ENCODE peak calls at places on chromosomes 12 and 14, in seven cellular contexts. U is RWPE1; O is activated CD4-positive, alpha-beta T cell treated with anti-CD3 and anti-CD28 coated beads, Interleukin-2, amount 50 U/mL, for 1 hour; E is right atrium auricular region; K is epithelial cell of proximal tubule; D is AG09309; X is left ventricle myocardium inferior. M is an unnamed sample.

GRCh38 chr12:19431407-19432308 is 7.6 kb upstream of the AEBP2 start:
- DNase-seq in D (peak; percentile 38), O (no peak), K (no peak), E (no peak), X (no peak), U (peak; percentile 88), M (no peak)

GRCh38 chr12:79648872-79649271 is 41.9 kb downstream of the PAWR start:
- DNase-seq in D (no peak), X (no peak), U (no peak), K (no peak), E (no peak), O (no peak), M (no peak)

GRCh38 chr12:131720921-131721320 is 10.0 kb downstream of the SFSWAP start:
- DNase-seq in E (peak; percentile 5), U (peak; percentile 64), O (no peak), K (no peak), D (no peak), X (no peak), M (no peak)

GRCh38 chr12:38850463-38850862 is 54.9 kb downstream of the CPNE8 start:
- DNase-seq in K (no peak), X (no peak), O (no peak), D (no peak), U (no peak), E (no peak), M (no peak)

GRCh38 chr12:9378430-9378835 is 170.2 kb upstream of the PZP start:
- DNase-seq in O (no peak), K (no peak), U (peak; percentile 51), E (no peak), X (no peak), D (no peak), M (no peak)

GRCh38 chr14:24339284-24340151 is at the start of gene RIPK3:
- DNase-seq in K (no peak), D (no peak), E (no peak), O (peak; percentile 65), X (peak; percentile 47), U (no peak), M (peak; percentile 70)

GRCh38 chr14:70716958-70717357 is 75.2 kb downstream of the TTC9 start:
- DNase-seq in X (no peak), O (no peak), U (no peak), D (no peak), E (no peak), K (no peak), M (no peak)

GRCh38 chr12:64457036-64457435 is 5.1 kb downstream of the TBK1 start:
- DNase-seq in X (no peak), U (no peak), D (no peak), K (no peak), E (no peak), O (peak; percentile 28), M (no peak)

GRCh38 chr14:91333640-91334039 is 84.0 kb downstream of the CCDC88C start:
- DNase-seq in E (no peak), O (no peak), D (no peak), U (no peak), K (no peak), X (no peak), M (no peak)

GRCh38 chr12:57147641-57147944 is 174 bp upstream of the LRP1-AS start:
- DNase-seq in K (no peak), D (no peak), X (no peak), E (no peak), O (no peak), U (no peak), M (no peak)

GRCh38 chr14:59321184-59321952 is 132.9 kb downstream of the DAAM1 start:
- DNase-seq in X (no peak), E (no peak), U (peak; percentile 32), D (peak; percentile 70), K (no peak), O (no peak), M (no peak)

GRCh38 chr12:131098178-131098981 is 144.7 kb downstream of the ADGRD1 start:
- DNase-seq in U (no peak), D (no peak), X (no peak), E (no peak), K (no peak), O (no peak), M (no peak)

GRCh38 chr14:61188196-61188595 is 92.9 kb downstream of the TMEM30B start:
- DNase-seq in K (no peak), X (peak; percentile 44), O (no peak), U (no peak), D (no peak), E (no peak), M (no peak)

GRCh38 chr14:71932229-71932951 is at the start of gene RGS6:
- DNase-seq in O (no peak), D (no peak), X (peak; percentile 34), U (peak; percentile 35), E (no peak), K (no peak), M (no peak)

GRCh38 chr12:41521872-41522379 is 333.8 kb downstream of the PDZRN4 start:
- DNase-seq in U (peak; percentile 69), O (no peak), X (no peak), E (no peak), D (peak; percentile 54), K (peak; percentile 73), M (no peak)

GRCh38 chr14:22221508-22221907 is 367.5 kb downstream of the DAD1 start:
- DNase-seq in U (peak; percentile 41), X (no peak), E (no peak), O (no peak), D (no peak), K (no peak), M (no peak)